ENCODE peak calls at places on chromosomes 7 and 10, in four cellular contexts. A, S, O and Q are unnamed samples.

GRCh38 chr10:93072225-93072712 is 1.4 kb upstream of the CYP26A1 start:
- DNase-seq in A (no peak), S (no peak), O (peak; percentile 16), Q (no peak)

GRCh38 chr7:25968205-25968993 is 183.6 kb upstream of the NFE2L3 start:
- DNase-seq in A (no peak), S (no peak), O (no peak), Q (no peak)

GRCh38 chr10:91103384-91104184 is 116.9 kb upstream of the PCGF5 start:
- DNase-seq in A (peak; percentile 29), S (no peak), O (no peak), Q (no peak)

GRCh38 chr7:101507791-101508252 is 121.3 kb downstream of the MYL10 start:
- DNase-seq in A (peak; percentile 63), S (peak; percentile 63), O (no peak), Q (no peak)

GRCh38 chr7:5173490-5173889 is 16.5 kb upstream of the WIPI2 start:
- DNase-seq in A (no peak), S (no peak), O (no peak), Q (no peak)

GRCh38 chr7:97499204-97499603 is 232.7 kb upstream of the TAC1 start:
- DNase-seq in A (peak; percentile 20), S (peak; percentile 29), O (no peak), Q (no peak)

GRCh38 chr10:44399478-44400451 is 14.9 kb upstream of the CXCL12 start:
- DNase-seq in A (no peak), S (no peak), O (no peak), Q (no peak)

GRCh38 chr10:117543999-117544728 is 1.6 kb downstream of the EMX2 start:
- DNase-seq in A (no peak), S (no peak), O (no peak), Q (no peak)

GRCh38 chr7:29410981-29411380 is 152.7 kb upstream of the PRR15 start:
- DNase-seq in A (no peak), S (no peak), O (no peak), Q (no peak)

GRCh38 chr10:114768394-114768786 is 53.2 kb upstream of the FHIP2A start:
- DNase-seq in A (no peak), S (no peak), O (no peak), Q (no peak)

GRCh38 chr10:69876286-69876685 is 74.6 kb downstream of the COL13A1 start:
- DNase-seq in A (no peak), S (no peak), O (no peak), Q (no peak)

GRCh38 chr10:2019803-2020202 is 282.5 kb upstream of the ADARB2 start:
- DNase-seq in A (no peak), S (no peak), O (no peak), Q (no peak)

GRCh38 chr10:109126541-109126940 is 796.8 kb downstream of the XPNPEP1 start:
- DNase-seq in A (no peak), S (no peak), O (no peak), Q (no peak)

GRCh38 chr7:46654546-46655443 is 733.7 kb upstream of the IGFBP3 start:
- DNase-seq in A (no peak), S (no peak), O (no peak), Q (no peak)

GRCh38 chr10:3783313-3783689 is 1.7 kb downstream of the KLF6 start:
- DNase-seq in A (peak; percentile 95), S (no peak), O (peak; percentile 69), Q (no peak)

GRCh38 chr7:18936265-18936664 is 181.2 kb downstream of the TWIST1 start:
- DNase-seq in A (no peak), S (no peak), O (no peak), Q (no peak)

GRCh38 chr10:34280599-34281374 is 534.3 kb downstream of the PARD3 start:
- DNase-seq in A (peak; percentile 96), S (no peak), O (peak; percentile 72), Q (no peak)

GRCh38 chr10:119416855-119417254 is 125.7 kb downstream of the RGS10 start:
- DNase-seq in A (peak; percentile 69), S (peak; percentile 58), O (no peak), Q (no peak)

GRCh38 chr7:135321556-135321955 is 87.9 kb downstream of the STRA8 start:
- DNase-seq in A (peak; percentile 89), S (no peak), O (no peak), Q (no peak)

GRCh38 chr10:124605001-124605370 is 139.2 kb downstream of the FAM53B start:
- DNase-seq in A (no peak), S (no peak), O (no peak), Q (no peak)

GRCh38 chr7:77738871-77739270 is 42.6 kb downstream of the RSBN1L start:
- DNase-seq in A (peak; percentile 25), S (no peak), O (no peak), Q (no peak)

GRCh38 chr10:12180221-12180974 is 15.3 kb downstream of the NUDT5 start:
- DNase-seq in A (no peak), S (no peak), O (no peak), Q (no peak)

GRCh38 chr10:70974351-70974901 is 86.1 kb upstream of the PCBD1 start:
- DNase-seq in A (peak; percentile 16), S (no peak), O (no peak), Q (no peak)

GRCh38 chr7:1020849-1021251 is 23.5 kb upstream of the GPR146 start:
- DNase-seq in A (no peak), S (no peak), O (no peak), Q (no peak)

GRCh38 chr7:72286486-72286885 is 125.7 kb downstream of the CALN1 start:
- DNase-seq in A (no peak), S (no peak), O (no peak), Q (no peak)

GRCh38 chr10:74651565-74651964 is 174.8 kb upstream of the KAT6B start:
- DNase-seq in A (no peak), S (no peak), O (no peak), Q (no peak)

GRCh38 chr10:123743441-123744225 is 77.5 kb downstream of the GPR26 start:
- DNase-seq in A (no peak), S (no peak), O (peak; percentile 35), Q (no peak)

GRCh38 chr7:13185139-13185538 is 497.7 kb downstream of the ARL4A start:
- DNase-seq in A (no peak), S (no peak), O (no peak), Q (no peak)

GRCh38 chr7:85130702-85131101 is 56.2 kb downstream of the SEMA3D start:
- DNase-seq in A (no peak), S (no peak), O (no peak), Q (no peak)

GRCh38 chr10:22553452-22553995 is 160.9 kb downstream of the PIP4K2A start:
- DNase-seq in A (no peak), S (no peak), O (no peak), Q (no peak)

GRCh38 chr10:7039859-7040258 is 371.0 kb downstream of the SFMBT2 start:
- DNase-seq in A (no peak), S (no peak), O (no peak), Q (no peak)
- H3K27ac ChIP-seq in A (no peak overlapping the region), S (no peak overlapping the region), O (no peak overlapping the region), Q (no peak overlapping the region)

DNA sequence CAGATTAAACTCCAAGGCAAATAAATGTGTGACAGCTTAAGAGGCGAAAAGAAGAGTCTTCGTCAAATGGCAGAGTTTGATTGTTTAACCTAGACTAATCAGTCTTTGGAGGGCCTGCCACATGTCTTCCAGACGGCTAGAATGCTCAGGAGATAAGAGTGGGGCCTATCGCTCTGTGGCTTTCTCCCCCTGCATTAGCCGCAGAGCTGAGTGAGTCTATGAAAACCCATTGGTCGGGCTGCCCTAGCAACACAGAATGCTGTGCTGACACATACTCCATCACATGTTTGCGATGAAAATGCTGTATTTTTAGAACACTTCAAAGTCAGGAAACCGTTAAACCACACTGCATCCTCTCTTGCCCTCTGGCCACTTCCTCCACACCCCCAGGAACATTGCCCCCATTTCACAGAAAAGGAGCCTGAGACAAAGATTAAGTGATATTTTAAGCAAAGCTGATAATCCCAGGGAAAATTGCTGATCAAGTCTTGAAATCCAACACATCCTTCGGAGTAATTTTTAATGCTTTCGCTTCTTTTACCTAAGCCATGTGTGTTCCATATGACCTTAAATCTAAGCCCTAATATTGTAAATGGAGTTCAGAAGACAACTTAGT is 161.0 kb downstream of the CELF2 start:
- DNase-seq in A (peak; percentile 70), S (no peak), O (no peak), Q (no peak)
- H3K4me1 ChIP-seq in A (peaks cover 56% of the 10 kb centered on the region), S (no peaks in the 10 kb centered on the region), O (no peaks in the 10 kb centered on the region), Q (peaks cover 15% of the 10 kb centered on the region)

GRCh38 chr10:78000956-78001472 is 28.3 kb downstream of the POLR3A start:
- DNase-seq in A (no peak), S (no peak), O (no peak), Q (no peak)
- H3K4me3 ChIP-seq in A (no peak overlapping the region), S (no peak overlapping the region), O (no peak overlapping the region), Q (no peak overlapping the region)

GRCh38 chr10:58723977-58724376 is 211.3 kb downstream of the BICC1 start:
- DNase-seq in A (peak; percentile 28), S (no peak), O (no peak), Q (no peak)
- H3K27ac ChIP-seq in A (no peak overlapping the region), S (no peak overlapping the region), O (no peak overlapping the region), Q (no peak overlapping the region)

GRCh38 chr7:99105756-99106155 is 38.2 kb downstream of the SMURF1 start:
- DNase-seq in A (no peak), S (no peak), O (no peak), Q (no peak)

GRCh38 chr7:99108615-99109014 is 35.3 kb downstream of the SMURF1 start:
- DNase-seq in A (no peak), S (no peak), O (no peak), Q (no peak)

GRCh38 chr7:99106869-99107268 is 37.0 kb downstream of the SMURF1 start:
- DNase-seq in A (no peak), S (no peak), O (no peak), Q (no peak)

GRCh38 chr7:99104631-99105030 is 39.3 kb downstream of the SMURF1 start:
- DNase-seq in A (no peak), S (no peak), O (no peak), Q (no peak)

DNA sequence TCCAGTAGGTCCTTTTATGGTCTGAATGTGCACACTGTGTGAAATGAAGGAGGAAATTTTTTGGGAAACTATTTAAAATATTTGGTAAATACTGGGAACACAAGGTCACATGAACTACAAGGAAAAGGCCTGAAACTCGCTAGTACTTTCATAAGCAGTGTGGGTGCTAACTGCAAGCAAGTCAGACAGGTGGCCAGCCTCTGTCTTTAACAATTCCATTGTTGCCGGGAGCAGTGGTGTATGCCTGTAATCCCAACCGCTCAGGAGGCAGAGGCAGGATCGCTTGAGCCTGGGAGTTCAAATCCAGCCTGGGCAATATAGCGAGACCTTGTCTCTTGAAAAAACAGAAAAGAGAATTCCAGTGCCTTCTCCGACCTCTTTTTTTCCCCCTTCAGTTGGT is 37.5 kb downstream of the SMURF1 start:
- DNase-seq in A (no peak), S (no peak), O (no peak), Q (no peak)
- H3K4me1 ChIP-seq in A (no peaks in the 10 kb centered on the region), S (peaks cover 21% of the 10 kb centered on the region), O (no peaks in the 10 kb centered on the region), Q (peaks cover 99% of the 10 kb centered on the region)